ENCODE peak calls at places on chromosomes 6 and 20, in five cellular contexts. K, G, N, Y and P are unnamed samples.

GRCh38 chr6:28802417-28803336 is 121.1 kb downstream of the TRIM27 start:
- DNase-seq in Y (no peak), G (no peak), K (no peak), N (no peak), P (peak; percentile 72)

GRCh38 chr6:170393807-170394399 is 87.3 kb downstream of the FAM120B start:
- DNase-seq in G (no peak), Y (no peak), K (no peak), N (no peak), P (no peak)

GRCh38 chr20:50569864-50570836 is 60.0 kb downstream of the PTPN1 start:
- DNase-seq in Y (peak; percentile 68), K (no peak), N (peak; percentile 55), G (no peak), P (no peak)

GRCh38 chr6:26065952-26066380 is 21.3 kb upstream of the HFE start:
- DNase-seq in Y (peak; percentile 73), K (peak; percentile 58), N (peak; percentile 48), G (peak; percentile 45), P (peak; percentile 83)

GRCh38 chr6:110689275-110689935 is 125.9 kb downstream of the CDK19 start:
- DNase-seq in G (no peak), N (no peak), Y (no peak), K (peak; percentile 52), P (no peak)

GRCh38 chr6:99434702-99435530 is 9.8 kb upstream of the PNISR start:
- DNase-seq in N (no peak), Y (no peak), K (no peak), G (no peak), P (no peak)

GRCh38 chr20:34293119-34293518 is 10.0 kb downstream of the AHCY start:
- DNase-seq in N (no peak), Y (no peak), K (no peak), G (no peak), P (no peak)

GRCh38 chr6:14635195-14635594 is 517.6 kb downstream of the CD83 start:
- DNase-seq in N (no peak), Y (no peak), G (no peak), K (peak; percentile 56), P (no peak)

GRCh38 chr20:61640171-61640570 is 388.1 kb downstream of the CDH4 start:
- DNase-seq in N (no peak), K (no peak), G (no peak), Y (no peak), P (no peak)

GRCh38 chr6:117265425-117266266 is at the start of gene VGLL2:
- DNase-seq in G (peak; percentile 79), K (no peak), N (peak; percentile 78), Y (no peak), P (peak; percentile 65)
- H3K4me3 ChIP-seq in G (peak within 1 kb of the TSS; percentile 90), K (peak within 1 kb of the TSS; percentile 30), N (peak within 1 kb of the TSS; percentile 69), Y (peak within 1 kb of the TSS; percentile 47), P (peak within 1 kb of the TSS; percentile 21)

GRCh38 chr6:37105782-37106137 is 64.2 kb upstream of the PIM1 start:
- DNase-seq in K (no peak), N (no peak), G (no peak), Y (no peak), P (no peak)
- H3K4me1 ChIP-seq in K (peaks cover 15% of the 10 kb centered on the region), N (peaks cover 31% of the 10 kb centered on the region), G (peaks cover 26% of the 10 kb centered on the region), Y (peaks cover 38% of the 10 kb centered on the region), P (peaks cover 23% of the 10 kb centered on the region)

GRCh38 chr6:6004147-6004995 is 2.4 kb downstream of the NRN1 start:
- DNase-seq in G (no peak), Y (no peak), N (no peak), K (no peak), P (peak; percentile 63)

GRCh38 chr6:6003334-6004146 is 3.2 kb downstream of the NRN1 start:
- DNase-seq in G (no peak), N (no peak), Y (no peak), K (no peak), P (peak; percentile 61)

GRCh38 chr6:6002809-6003333 is 3.9 kb downstream of the NRN1 start:
- DNase-seq in K (no peak), G (no peak), Y (no peak), N (no peak), P (no peak)

GRCh38 chr6:6001443-6001842 is 5.3 kb downstream of the NRN1 start:
- DNase-seq in N (no peak), G (no peak), Y (no peak), K (no peak), P (no peak)

GRCh38 chr6:6002005-6002808 is 4.5 kb downstream of the NRN1 start:
- DNase-seq in G (no peak), Y (no peak), N (no peak), K (no peak), P (no peak)
- H3K27me3 ChIP-seq in G (peaks cover 100% of the 10 kb centered on the region), Y (peaks cover 33% of the 10 kb centered on the region), N (peaks cover 100% of the 10 kb centered on the region), K (peaks cover 98% of the 10 kb centered on the region), P (no peaks in the 10 kb centered on the region)

DNA sequence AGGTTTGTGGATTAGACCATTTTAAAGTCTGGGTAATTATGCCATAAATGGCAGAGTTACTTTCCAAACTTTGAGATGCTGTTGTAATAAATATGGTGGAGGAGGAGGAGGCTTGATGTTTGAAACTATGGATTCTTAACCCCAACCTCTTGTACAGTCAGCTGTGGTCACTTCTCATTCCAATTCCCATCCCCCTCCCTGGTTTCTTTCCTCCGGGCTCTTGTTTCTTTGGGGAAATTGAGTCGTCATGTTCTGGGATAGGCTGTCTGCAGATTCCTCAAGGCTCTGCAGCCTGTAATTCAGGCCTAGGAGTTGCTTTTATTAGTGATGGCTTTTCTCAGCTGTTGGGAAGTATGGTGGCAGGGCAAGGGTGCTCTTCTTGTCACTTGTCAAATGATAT is 2.5 kb downstream of the PTK7 start:
- DNase-seq in Y (no peak), G (no peak), K (no peak), N (no peak), P (no peak)
- H3K4me3 ChIP-seq in Y (no peak overlapping the region), G (no peak overlapping the region), K (no peak overlapping the region), N (no peak overlapping the region), P (no peak overlapping the region)

GRCh38 chr6:32920610-32921188 is 20.1 kb downstream of the HLA-DMB start:
- DNase-seq in G (no peak), N (no peak), Y (no peak), K (no peak), P (no peak)
- H3K4me1 ChIP-seq in G (no peaks in the 10 kb centered on the region), N (no peaks in the 10 kb centered on the region), Y (peaks cover 14% of the 10 kb centered on the region), K (no peaks in the 10 kb centered on the region), P (no peaks in the 10 kb centered on the region)